ENCODE peak calls at places on chromosome 9, in ten cellular contexts. One of them, this sample, is unnamed. For H3K4me1, the result is how much of the 10 kb centered on the place peaks cover.

GRCh38 chr9:7342229-7342628 is 457.3 kb downstream of the DMAC1 start:
- DNase-seq in pancreas: no peak
- DNase-seq in sigmoid colon: no peak
- DNase-seq in naive thymus-derived CD4-positive, alpha-beta T cell: no peak
- DNase-seq in BE2C: no peak
- DNase-seq in cardiac muscle cell: peak
- DNase-seq in stomach: no peak
- DNase-seq in OCI-LY7: peak
- DNase-seq in fibroblast of lung: no peak
- DNase-seq in CD8-positive, alpha-beta T cell: no peak
- DNase-seq in this sample: no peak

GRCh38 chr9:12812710-12813109 is 37.9 kb downstream of the LURAP1L start:
- DNase-seq in sigmoid colon: no peak
- DNase-seq in OCI-LY7: no peak
- DNase-seq in naive thymus-derived CD4-positive, alpha-beta T cell: no peak
- DNase-seq in stomach: no peak
- DNase-seq in pancreas: no peak
- DNase-seq in CD8-positive, alpha-beta T cell: no peak
- DNase-seq in cardiac muscle cell: no peak
- DNase-seq in fibroblast of lung: no peak
- DNase-seq in BE2C: no peak
- DNase-seq in this sample: no peak

GRCh38 chr9:101486693-101487442 is 46.8 kb upstream of the RNF20 start:
- DNase-seq in stomach: peak
- DNase-seq in CD8-positive, alpha-beta T cell: no peak
- DNase-seq in OCI-LY7: no peak
- DNase-seq in pancreas: peak
- DNase-seq in naive thymus-derived CD4-positive, alpha-beta T cell: no peak
- DNase-seq in fibroblast of lung: peak
- DNase-seq in BE2C: peak
- DNase-seq in sigmoid colon: peak
- DNase-seq in cardiac muscle cell: peak
- DNase-seq in this sample: no peak

GRCh38 chr9:101172671-101173070 is 144.1 kb downstream of the PLPPR1 start:
- DNase-seq in naive thymus-derived CD4-positive, alpha-beta T cell: no peak
- DNase-seq in pancreas: no peak
- DNase-seq in fibroblast of lung: no peak
- DNase-seq in sigmoid colon: no peak
- DNase-seq in stomach: no peak
- DNase-seq in CD8-positive, alpha-beta T cell: no peak
- DNase-seq in OCI-LY7: no peak
- DNase-seq in cardiac muscle cell: no peak
- DNase-seq in BE2C: no peak
- DNase-seq in this sample: no peak

GRCh38 chr9:35561468-35562261 is 43.4 kb upstream of the TESK1 start:
- DNase-seq in stomach: no peak
- DNase-seq in cardiac muscle cell: no peak
- DNase-seq in sigmoid colon: no peak
- DNase-seq in CD8-positive, alpha-beta T cell: no peak
- DNase-seq in BE2C: no peak
- DNase-seq in pancreas: no peak
- DNase-seq in OCI-LY7: no peak
- DNase-seq in naive thymus-derived CD4-positive, alpha-beta T cell: no peak
- DNase-seq in fibroblast of lung: no peak
- DNase-seq in this sample: no peak

GRCh38 chr9:81237565-81238231 is 451.6 kb downstream of the TLE1 start:
- DNase-seq in cardiac muscle cell: no peak
- DNase-seq in naive thymus-derived CD4-positive, alpha-beta T cell: no peak
- DNase-seq in sigmoid colon: no peak
- DNase-seq in CD8-positive, alpha-beta T cell: no peak
- DNase-seq in pancreas: no peak
- DNase-seq in BE2C: peak
- DNase-seq in fibroblast of lung: no peak
- DNase-seq in stomach: no peak
- DNase-seq in OCI-LY7: no peak
- DNase-seq in this sample: no peak

GRCh38 chr9:97710356-97711222 is 13.4 kb upstream of the XPA start:
- DNase-seq in pancreas: no peak
- DNase-seq in stomach: peak
- DNase-seq in OCI-LY7: peak
- DNase-seq in cardiac muscle cell: peak
- DNase-seq in naive thymus-derived CD4-positive, alpha-beta T cell: peak
- DNase-seq in fibroblast of lung: peak
- DNase-seq in sigmoid colon: no peak
- DNase-seq in BE2C: peak
- DNase-seq in CD8-positive, alpha-beta T cell: peak
- DNase-seq in this sample: peak

GRCh38 chr9:136535070-136535469 is 10.8 kb downstream of the NOTCH1 start:
- DNase-seq in OCI-LY7: peak
- DNase-seq in stomach: no peak
- DNase-seq in naive thymus-derived CD4-positive, alpha-beta T cell: no peak
- DNase-seq in CD8-positive, alpha-beta T cell: no peak
- DNase-seq in cardiac muscle cell: no peak
- DNase-seq in pancreas: no peak
- DNase-seq in BE2C: no peak
- DNase-seq in fibroblast of lung: no peak
- DNase-seq in sigmoid colon: no peak
- DNase-seq in this sample: no peak

GRCh38 chr9:137277329-137278041 is at the start of gene TOR4A:
- DNase-seq in fibroblast of lung: peak
- DNase-seq in BE2C: peak
- DNase-seq in CD8-positive, alpha-beta T cell: no peak
- DNase-seq in naive thymus-derived CD4-positive, alpha-beta T cell: no peak
- DNase-seq in cardiac muscle cell: peak
- DNase-seq in sigmoid colon: peak
- DNase-seq in OCI-LY7: peak
- DNase-seq in stomach: peak
- DNase-seq in pancreas: peak
- DNase-seq in this sample: peak

GRCh38 chr9:83489961-83490360 is 48.2 kb downstream of the FRMD3 start:
- DNase-seq in fibroblast of lung: no peak
- DNase-seq in CD8-positive, alpha-beta T cell: no peak
- DNase-seq in stomach: no peak
- DNase-seq in naive thymus-derived CD4-positive, alpha-beta T cell: no peak
- DNase-seq in pancreas: no peak
- DNase-seq in cardiac muscle cell: no peak
- DNase-seq in sigmoid colon: no peak
- DNase-seq in OCI-LY7: no peak
- DNase-seq in BE2C: no peak
- DNase-seq in this sample: no peak

GRCh38 chr9:34961574-34962480 is 3.7 kb downstream of the PHF24 start:
- DNase-seq in stomach: no peak
- DNase-seq in fibroblast of lung: peak
- DNase-seq in pancreas: no peak
- DNase-seq in CD8-positive, alpha-beta T cell: no peak
- DNase-seq in cardiac muscle cell: peak
- DNase-seq in BE2C: no peak
- DNase-seq in naive thymus-derived CD4-positive, alpha-beta T cell: no peak
- DNase-seq in sigmoid colon: no peak
- DNase-seq in OCI-LY7: no peak
- DNase-seq in this sample: no peak

GRCh38 chr9:124216474-124217176 is 41.1 kb upstream of the NEK6 start:
- DNase-seq in BE2C: no peak
- DNase-seq in OCI-LY7: peak
- DNase-seq in naive thymus-derived CD4-positive, alpha-beta T cell: no peak
- DNase-seq in stomach: peak
- DNase-seq in cardiac muscle cell: no peak
- DNase-seq in fibroblast of lung: no peak
- DNase-seq in sigmoid colon: peak
- DNase-seq in CD8-positive, alpha-beta T cell: no peak
- DNase-seq in pancreas: peak
- DNase-seq in this sample: no peak

GRCh38 chr9:111411266-111411665 is 72.9 kb downstream of the ECPAS start:
- DNase-seq in OCI-LY7: no peak
- DNase-seq in fibroblast of lung: no peak
- DNase-seq in sigmoid colon: no peak
- DNase-seq in cardiac muscle cell: no peak
- DNase-seq in stomach: no peak
- DNase-seq in CD8-positive, alpha-beta T cell: no peak
- DNase-seq in naive thymus-derived CD4-positive, alpha-beta T cell: no peak
- DNase-seq in pancreas: no peak
- DNase-seq in BE2C: no peak
- DNase-seq in this sample: no peak

GRCh38 chr9:70407081-70407503 is 7.4 kb downstream of the KLF9 start:
- DNase-seq in cardiac muscle cell: peak
- DNase-seq in BE2C: no peak
- DNase-seq in CD8-positive, alpha-beta T cell: no peak
- DNase-seq in naive thymus-derived CD4-positive, alpha-beta T cell: no peak
- DNase-seq in pancreas: no peak
- DNase-seq in OCI-LY7: no peak
- DNase-seq in stomach: no peak
- DNase-seq in fibroblast of lung: peak
- DNase-seq in sigmoid colon: no peak
- DNase-seq in this sample: peak

GRCh38 chr9:20650750-20651299 is 28.5 kb upstream of the MLLT3 start:
- DNase-seq in OCI-LY7: no peak
- DNase-seq in naive thymus-derived CD4-positive, alpha-beta T cell: no peak
- DNase-seq in pancreas: no peak
- DNase-seq in cardiac muscle cell: no peak
- DNase-seq in fibroblast of lung: no peak
- DNase-seq in BE2C: no peak
- DNase-seq in stomach: no peak
- DNase-seq in CD8-positive, alpha-beta T cell: no peak
- DNase-seq in sigmoid colon: no peak
- DNase-seq in this sample: no peak

GRCh38 chr9:73558471-73558870 is 406.8 kb downstream of the ANXA1 start:
- DNase-seq in OCI-LY7: no peak
- DNase-seq in naive thymus-derived CD4-positive, alpha-beta T cell: no peak
- DNase-seq in fibroblast of lung: no peak
- DNase-seq in pancreas: no peak
- DNase-seq in cardiac muscle cell: no peak
- DNase-seq in sigmoid colon: no peak
- DNase-seq in CD8-positive, alpha-beta T cell: no peak
- DNase-seq in stomach: no peak
- DNase-seq in BE2C: no peak
- DNase-seq in this sample: no peak

GRCh38 chr9:82565188-82565966 is 497.6 kb downstream of the RASEF start:
- DNase-seq in pancreas: no peak
- DNase-seq in sigmoid colon: no peak
- DNase-seq in stomach: no peak
- DNase-seq in CD8-positive, alpha-beta T cell: no peak
- DNase-seq in OCI-LY7: no peak
- DNase-seq in cardiac muscle cell: no peak
- DNase-seq in fibroblast of lung: no peak
- DNase-seq in BE2C: no peak
- DNase-seq in naive thymus-derived CD4-positive, alpha-beta T cell: no peak
- DNase-seq in this sample: no peak

GRCh38 chr9:132945186-132946130 is 1.0 kb upstream of the TSC1 start:
- DNase-seq in fibroblast of lung: no peak
- DNase-seq in CD8-positive, alpha-beta T cell: no peak
- DNase-seq in naive thymus-derived CD4-positive, alpha-beta T cell: no peak
- DNase-seq in OCI-LY7: no peak
- DNase-seq in cardiac muscle cell: no peak
- DNase-seq in stomach: no peak
- DNase-seq in sigmoid colon: no peak
- DNase-seq in pancreas: no peak
- DNase-seq in BE2C: no peak
- DNase-seq in this sample: no peak

DNA sequence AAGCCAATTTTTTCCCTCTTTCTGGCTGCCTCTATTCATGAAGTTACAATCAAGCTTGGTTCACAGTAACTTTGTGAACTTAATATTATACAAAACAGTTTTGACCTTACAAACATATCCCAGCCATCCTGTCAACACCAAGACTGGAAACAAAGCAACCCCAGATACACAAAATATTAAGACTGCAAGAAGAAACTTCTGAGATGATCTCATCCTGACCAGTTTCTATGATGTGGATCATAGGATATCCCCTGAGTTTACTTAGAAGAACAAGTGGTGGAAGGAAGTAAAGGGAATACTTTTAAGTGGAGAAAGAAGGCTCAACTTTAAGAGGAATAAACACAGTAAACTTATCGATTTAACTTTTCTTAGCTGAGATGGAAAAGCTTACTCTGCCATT is 28.3 kb upstream of the CER1 start:
- DNase-seq in stomach: no peak
- DNase-seq in BE2C: no peak
- DNase-seq in fibroblast of lung: no peak
- DNase-seq in pancreas: no peak
- DNase-seq in naive thymus-derived CD4-positive, alpha-beta T cell: no peak
- DNase-seq in CD8-positive, alpha-beta T cell: no peak
- DNase-seq in sigmoid colon: no peak
- DNase-seq in OCI-LY7: no peak
- DNase-seq in cardiac muscle cell: peak
- DNase-seq in this sample: no peak
- H3K4me1 ChIP-seq in stomach: under half
- H3K4me1 ChIP-seq in BE2C: under half
- H3K4me1 ChIP-seq in fibroblast of lung: under half
- H3K4me1 ChIP-seq in pancreas: under half
- H3K4me1 ChIP-seq in naive thymus-derived CD4-positive, alpha-beta T cell: under half
- H3K4me1 ChIP-seq in CD8-positive, alpha-beta T cell: under half
- H3K4me1 ChIP-seq in sigmoid colon: under half
- H3K4me1 ChIP-seq in OCI-LY7: under half
- H3K4me1 ChIP-seq in cardiac muscle cell: under half
- H3K4me1 ChIP-seq in this sample: under half

GRCh38 chr9:131674425-131675421 is 65.2 kb downstream of the RAPGEF1 start:
- DNase-seq in sigmoid colon: no peak
- DNase-seq in naive thymus-derived CD4-positive, alpha-beta T cell: no peak
- DNase-seq in fibroblast of lung: no peak
- DNase-seq in OCI-LY7: peak
- DNase-seq in BE2C: no peak
- DNase-seq in pancreas: no peak
- DNase-seq in stomach: no peak
- DNase-seq in CD8-positive, alpha-beta T cell: no peak
- DNase-seq in cardiac muscle cell: no peak
- DNase-seq in this sample: no peak
- H3K4me3 ChIP-seq in sigmoid colon: no peak
- H3K4me3 ChIP-seq in naive thymus-derived CD4-positive, alpha-beta T cell: no peak
- H3K4me3 ChIP-seq in fibroblast of lung: no peak
- H3K4me3 ChIP-seq in OCI-LY7: peak
- H3K4me3 ChIP-seq in BE2C: no peak
- H3K4me3 ChIP-seq in pancreas: no peak
- H3K4me3 ChIP-seq in stomach: peak
- H3K4me3 ChIP-seq in CD8-positive, alpha-beta T cell: no peak
- H3K4me3 ChIP-seq in cardiac muscle cell: no peak
- H3K4me3 ChIP-seq in this sample: no peak

GRCh38 chr9:3848445-3849114 is 322.8 kb upstream of the RFX3 start:
- DNase-seq in BE2C: peak
- DNase-seq in fibroblast of lung: no peak
- DNase-seq in naive thymus-derived CD4-positive, alpha-beta T cell: no peak
- DNase-seq in sigmoid colon: no peak
- DNase-seq in CD8-positive, alpha-beta T cell: no peak
- DNase-seq in stomach: no peak
- DNase-seq in pancreas: no peak
- DNase-seq in OCI-LY7: no peak
- DNase-seq in cardiac muscle cell: peak
- DNase-seq in this sample: peak
- H3K4me1 ChIP-seq in BE2C: under half
- H3K4me1 ChIP-seq in fibroblast of lung: under half
- H3K4me1 ChIP-seq in naive thymus-derived CD4-positive, alpha-beta T cell: under half
- H3K4me1 ChIP-seq in sigmoid colon: under half
- H3K4me1 ChIP-seq in CD8-positive, alpha-beta T cell: under half
- H3K4me1 ChIP-seq in stomach: under half
- H3K4me1 ChIP-seq in pancreas: under half
- H3K4me1 ChIP-seq in OCI-LY7: under half
- H3K4me1 ChIP-seq in cardiac muscle cell: under half
- H3K4me1 ChIP-seq in this sample: under half

DNA sequence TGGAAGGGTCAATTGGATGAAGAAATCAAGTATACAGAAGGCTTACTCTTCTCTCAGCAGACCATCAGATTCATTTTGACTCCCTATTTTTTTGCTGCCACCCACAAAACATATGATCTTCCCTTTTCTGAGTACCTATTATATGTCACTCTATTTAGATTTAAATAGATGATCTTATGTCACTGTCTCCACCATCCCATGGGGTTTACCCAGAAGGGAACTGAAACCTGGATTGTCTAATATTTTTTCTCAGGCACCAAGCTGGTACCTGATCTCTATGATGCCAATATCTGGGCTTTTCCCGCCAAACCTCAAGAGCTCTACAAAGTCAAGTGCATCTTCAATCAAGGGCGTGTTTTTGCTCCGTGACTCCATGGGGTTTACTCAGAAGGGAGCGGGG is 118.7 kb downstream of the GAS1 start:
- DNase-seq in stomach: no peak
- DNase-seq in sigmoid colon: no peak
- DNase-seq in naive thymus-derived CD4-positive, alpha-beta T cell: no peak
- DNase-seq in pancreas: no peak
- DNase-seq in fibroblast of lung: no peak
- DNase-seq in CD8-positive, alpha-beta T cell: no peak
- DNase-seq in BE2C: no peak
- DNase-seq in OCI-LY7: no peak
- DNase-seq in cardiac muscle cell: no peak
- DNase-seq in this sample: no peak
- H3K4me3 ChIP-seq in stomach: no peak
- H3K4me3 ChIP-seq in sigmoid colon: no peak
- H3K4me3 ChIP-seq in naive thymus-derived CD4-positive, alpha-beta T cell: no peak
- H3K4me3 ChIP-seq in pancreas: no peak
- H3K4me3 ChIP-seq in fibroblast of lung: no peak
- H3K4me3 ChIP-seq in CD8-positive, alpha-beta T cell: no peak
- H3K4me3 ChIP-seq in BE2C: no peak
- H3K4me3 ChIP-seq in OCI-LY7: no peak
- H3K4me3 ChIP-seq in cardiac muscle cell: no peak
- H3K4me3 ChIP-seq in this sample: no peak